ENCODE peak calls at places on chromosomes 7 and 10, in eight cellular contexts. S is GM03348, G is iris pigment epithelial cell, Q is right lobe of liver, B is EL, O is NB4, P is AG10803, T is KBM-7. E is an unnamed sample.

GRCh38 chr10:80414126-80414898 is 6.0 kb downstream of the PRXL2A start:
- DNase-seq in P (no peak), G (no peak), O (no peak), Q (peak), T (no peak), B (no peak), S (no peak), E (peak)

GRCh38 chr7:128932862-128933821 is 4.6 kb upstream of the IRF5 start:
- DNase-seq in S (no peak), G (no peak), T (peak), Q (no peak), P (no peak), B (no peak), O (no peak), E (no peak)

GRCh38 chr7:69896100-69896499 is 297.8 kb downstream of the AUTS2 start:
- DNase-seq in Q (no peak), O (no peak), P (peak), S (no peak), T (no peak), B (no peak), G (no peak), E (no peak)

GRCh38 chr10:128536259-128536658 is 410.0 kb upstream of the MKI67 start:
- DNase-seq in G (no peak), P (no peak), S (no peak), T (no peak), O (no peak), Q (no peak), B (no peak), E (no peak)

GRCh38 chr7:2283074-2283473 is 31.2 kb downstream of the SNX8 start:
- DNase-seq in B (no peak), Q (no peak), S (peak), P (no peak), G (no peak), T (no peak), O (no peak), E (no peak)

GRCh38 chr7:107237451-107237850 is 68.6 kb downstream of the HBP1 start:
- DNase-seq in B (no peak), T (no peak), S (no peak), Q (no peak), O (no peak), G (no peak), P (no peak), E (no peak)

GRCh38 chr7:88546808-88547207 is 212.7 kb upstream of the ZNF804B start:
- DNase-seq in G (peak), O (peak), T (peak), Q (no peak), B (peak), S (no peak), P (no peak), E (no peak)

GRCh38 chr10:116466715-116467422 is 39.2 kb downstream of the PNLIPRP3 start:
- DNase-seq in B (no peak), T (no peak), O (no peak), Q (no peak), S (no peak), G (no peak), P (no peak), E (no peak)

GRCh38 chr10:33122014-33122788 is 164.2 kb upstream of the ITGB1 start:
- DNase-seq in B (peak), O (no peak), P (peak), T (no peak), S (peak), G (peak), Q (no peak), E (no peak)

E was measured in left colon.